ENCODE peak calls at places on chromosome 13, in nine cellular contexts. E is small intestine, F is HFF-Myc, Q is aorta, R is astrocyte of the cerebellum, M is fibroblast of pulmonary artery, T is IMR-90, K is astrocyte of the spinal cord, L is K562. N is an unnamed sample.

GRCh38 chr13:84570831-84571230 is 688.6 kb upstream of the SLITRK1 start:
- DNase-seq in E (no peak), F (no peak), Q (no peak), R (no peak), M (no peak), T (peak), K (no peak), L (no peak), N (peak)

GRCh38 chr13:113036401-113036800 is 67.4 kb downstream of the MCF2L start:
- DNase-seq in E (no peak), F (no peak), Q (peak), R (no peak), M (no peak), T (no peak), K (no peak), L (no peak), N (no peak)

GRCh38 chr13:40401911-40402776 is 264.3 kb downstream of the FOXO1 start:
- DNase-seq in E (peak), F (peak), Q (peak), R (peak), M (peak), T (peak), K (peak), L (peak), N (peak)

GRCh38 chr13:31556376-31556775 is 182.9 kb upstream of the RXFP2 start:
- DNase-seq in E (no peak), F (peak), Q (no peak), R (no peak), M (peak), T (peak), K (peak), L (no peak), N (peak)

GRCh38 chr13:38226496-38226895 is 123.2 kb upstream of the UFM1 start:
- DNase-seq in E (no peak), F (no peak), Q (no peak), R (no peak), M (no peak), T (no peak), K (no peak), L (no peak), N (no peak)

GRCh38 chr13:106446011-106446410 is 89.5 kb downstream of the EFNB2 start:
- DNase-seq in E (no peak), F (no peak), Q (no peak), R (peak), M (peak), T (peak), K (peak), L (no peak), N (peak)

GRCh38 chr13:92175330-92175729 is 776.9 kb downstream of the GPC5 start:
- DNase-seq in E (peak), F (no peak), Q (no peak), R (peak), M (peak), T (peak), K (peak), L (peak), N (peak)

GRCh38 chr13:59061621-59062020 is 1102.1 kb downstream of the DIAPH3 start:
- DNase-seq in E (no peak), F (no peak), Q (no peak), R (no peak), M (no peak), T (no peak), K (no peak), L (no peak), N (no peak)

GRCh38 chr13:107043016-107043957 is 475.4 kb upstream of the ARGLU1 start:
- DNase-seq in E (peak), F (no peak), Q (peak), R (peak), M (no peak), T (peak), K (peak), L (no peak), N (no peak)

GRCh38 chr13:75365724-75366173 is 116.2 kb downstream of the TBC1D4 start:
- DNase-seq in E (no peak), F (no peak), Q (no peak), R (no peak), M (peak), T (peak), K (peak), L (no peak), N (peak)

GRCh38 chr13:40445557-40445990 is 220.9 kb downstream of the FOXO1 start:
- DNase-seq in E (no peak), F (no peak), Q (peak), R (peak), M (peak), T (no peak), K (peak), L (no peak), N (no peak)

GRCh38 chr13:40664100-40665060 is 2.1 kb downstream of the FOXO1 start:
- DNase-seq in E (peak), F (no peak), Q (peak), R (no peak), M (peak), T (no peak), K (peak), L (peak), N (no peak)

GRCh38 chr13:26759156-26759906 is 1.3 kb downstream of the GPR12 start:
- DNase-seq in E (no peak), F (no peak), Q (no peak), R (no peak), M (no peak), T (no peak), K (peak), L (no peak), N (no peak)

GRCh38 chr13:51041126-51041525 is 69.9 kb downstream of the C13orf42 start:
- DNase-seq in E (no peak), F (no peak), Q (no peak), R (no peak), M (no peak), T (no peak), K (no peak), L (no peak), N (no peak)

GRCh38 chr13:85693889-85694511 is 105.2 kb downstream of the SLITRK6 start:
- DNase-seq in E (no peak), F (peak), Q (no peak), R (no peak), M (no peak), T (peak), K (no peak), L (no peak), N (peak)

GRCh38 chr13:114279770-114280169 is 1.6 kb upstream of the UPF3A start:
- DNase-seq in E (no peak), F (no peak), Q (no peak), R (no peak), M (no peak), T (no peak), K (no peak), L (no peak), N (no peak)

GRCh38 chr13:68261105-68261504 is 1031.0 kb upstream of the PCDH9 start:
- DNase-seq in E (no peak), F (no peak), Q (no peak), R (no peak), M (no peak), T (no peak), K (no peak), L (no peak), N (no peak)

GRCh38 chr13:67204731-67205130 is 25.4 kb downstream of the PCDH9 start:
- DNase-seq in E (no peak), F (no peak), Q (no peak), R (no peak), M (no peak), T (no peak), K (no peak), L (no peak), N (no peak)

GRCh38 chr13:111474136-111475002 is 153.9 kb downstream of the TEX29 start:
- DNase-seq in E (peak), F (peak), Q (no peak), R (peak), M (peak), T (peak), K (peak), L (peak), N (no peak)

GRCh38 chr13:33224686-33225085 is 60.9 kb downstream of the STARD13 start:
- DNase-seq in E (no peak), F (no peak), Q (no peak), R (peak), M (peak), T (peak), K (peak), L (no peak), N (no peak)

GRCh38 chr13:106905380-106906259 is 337.7 kb upstream of the ARGLU1 start:
- DNase-seq in E (no peak), F (no peak), Q (no peak), R (no peak), M (peak), T (no peak), K (no peak), L (no peak), N (no peak)

GRCh38 chr13:36548129-36548528 is 115.8 kb downstream of the CCNA1 start:
- DNase-seq in E (no peak), F (no peak), Q (no peak), R (no peak), M (no peak), T (no peak), K (no peak), L (no peak), N (no peak)

GRCh38 chr13:112250788-112251445 is 125.2 kb upstream of the SPACA7 start:
- DNase-seq in E (no peak), F (no peak), Q (no peak), R (no peak), M (no peak), T (no peak), K (no peak), L (no peak), N (no peak)

GRCh38 chr13:52405767-52406494 is at the start of gene THSD1:
- DNase-seq in E (no peak), F (peak), Q (peak), R (no peak), M (peak), T (peak), K (peak), L (no peak), N (no peak)

GRCh38 chr13:101579291-101579802 is 126.9 kb downstream of the ITGBL1 start:
- DNase-seq in E (no peak), F (no peak), Q (no peak), R (peak), M (peak), T (peak), K (peak), L (no peak), N (no peak)

GRCh38 chr13:85498774-85499173 is 300.4 kb downstream of the SLITRK6 start:
- DNase-seq in E (no peak), F (no peak), Q (no peak), R (no peak), M (no peak), T (no peak), K (no peak), L (no peak), N (no peak)

GRCh38 chr13:31394491-31394890 is 194.7 kb downstream of the B3GLCT start:
- DNase-seq in E (no peak), F (peak), Q (no peak), R (peak), M (no peak), T (no peak), K (peak), L (no peak), N (no peak)

GRCh38 chr13:90416519-90416918 is 931.0 kb upstream of the MIR17HG start:
- DNase-seq in E (no peak), F (peak), Q (no peak), R (no peak), M (peak), T (peak), K (peak), L (no peak), N (peak)

GRCh38 chr13:100394005-100394695 is 194.4 kb downstream of the GGACT start:
- DNase-seq in E (no peak), F (peak), Q (no peak), R (peak), M (peak), T (peak), K (peak), L (no peak), N (peak)

GRCh38 chr13:98014766-98015165 is 61.3 kb downstream of the IPO5 start:
- DNase-seq in E (no peak), F (no peak), Q (no peak), R (no peak), M (peak), T (peak), K (peak), L (no peak), N (peak)

GRCh38 chr13:30776661-30777060 is 41.3 kb downstream of the ALOX5AP start:
- DNase-seq in E (no peak), F (no peak), Q (no peak), R (no peak), M (no peak), T (no peak), K (no peak), L (no peak), N (no peak)

DNA sequence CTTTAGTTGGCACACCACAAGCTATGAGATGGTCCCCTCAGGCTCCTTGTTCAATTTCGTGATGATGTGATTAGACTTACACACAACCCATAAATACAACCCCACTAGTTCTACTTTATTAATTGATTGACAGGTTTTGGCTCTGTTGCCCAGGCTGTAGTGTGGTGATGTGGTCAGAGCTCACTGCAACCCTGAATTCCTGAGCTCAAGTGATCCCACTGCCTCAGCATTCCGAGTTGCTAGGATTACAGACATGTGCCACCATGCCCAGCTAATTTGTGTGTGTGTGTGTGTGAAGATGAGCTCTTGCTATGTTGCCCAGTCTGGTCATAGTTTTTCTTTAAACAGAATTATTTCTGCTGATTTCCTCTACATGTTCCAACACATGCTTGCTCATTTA is 17.5 kb upstream of the HTR2A start:
- DNase-seq in E (no peak), F (no peak), Q (no peak), R (no peak), M (no peak), T (no peak), K (no peak), L (no peak), N (no peak)
- H3K4me3 ChIP-seq in E (no peak), F (no peak), Q (no peak), R (no peak), M (no peak), T (no peak), K (no peak), L (no peak), N (no peak)

DNA sequence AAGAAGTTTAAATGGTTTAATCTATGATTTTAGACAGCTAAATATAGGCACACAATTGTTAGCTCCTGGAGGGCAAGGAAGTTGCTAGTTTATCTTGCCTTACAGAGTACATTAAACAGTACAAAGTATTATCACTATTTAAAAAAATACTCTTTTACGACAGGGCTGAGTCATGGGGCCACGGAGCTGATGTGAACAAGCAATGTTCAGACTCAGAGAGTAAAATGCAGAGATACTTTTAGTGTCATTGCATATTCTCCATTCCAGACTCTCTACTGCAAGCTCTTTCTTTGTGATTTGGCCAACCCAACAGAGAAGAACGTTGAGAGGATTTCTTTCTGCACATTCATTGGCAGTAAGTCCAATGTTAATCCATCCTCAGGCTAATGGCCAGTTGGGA is 352.4 kb downstream of the SPRY2 start:
- DNase-seq in E (peak), F (peak), Q (no peak), R (no peak), M (peak), T (peak), K (peak), L (no peak), N (peak)
- H3K4me3 ChIP-seq in E (no peak), F (no peak), Q (no peak), R (no peak), M (no peak), T (no peak), K (no peak), L (no peak), N (no peak)

GRCh38 chr13:77860621-77861020 is 58.0 kb downstream of the EDNRB start:
- DNase-seq in E (no peak), F (no peak), Q (no peak), R (peak), M (peak), T (peak), K (peak), L (no peak), N (peak)

GRCh38 chr13:77861716-77862115 is 56.9 kb downstream of the EDNRB start:
- DNase-seq in E (no peak), F (no peak), Q (no peak), R (no peak), M (peak), T (no peak), K (no peak), L (no peak), N (no peak)

GRCh38 chr13:77859450-77859849 is 59.2 kb downstream of the EDNRB start:
- DNase-seq in E (no peak), F (no peak), Q (no peak), R (no peak), M (peak), T (peak), K (no peak), L (no peak), N (peak)

GRCh38 chr13:77865588-77865987 is 53.0 kb downstream of the EDNRB start:
- DNase-seq in E (no peak), F (no peak), Q (no peak), R (no peak), M (no peak), T (no peak), K (no peak), L (no peak), N (no peak)

GRCh38 chr13:77863037-77863630 is 55.5 kb downstream of the EDNRB start:
- DNase-seq in E (no peak), F (no peak), Q (no peak), R (no peak), M (no peak), T (no peak), K (no peak), L (no peak), N (no peak)
- H3K4me3 ChIP-seq in E (no peak), F (no peak), Q (no peak), R (no peak), M (no peak), T (no peak), K (no peak), L (no peak), N (no peak)

DNA sequence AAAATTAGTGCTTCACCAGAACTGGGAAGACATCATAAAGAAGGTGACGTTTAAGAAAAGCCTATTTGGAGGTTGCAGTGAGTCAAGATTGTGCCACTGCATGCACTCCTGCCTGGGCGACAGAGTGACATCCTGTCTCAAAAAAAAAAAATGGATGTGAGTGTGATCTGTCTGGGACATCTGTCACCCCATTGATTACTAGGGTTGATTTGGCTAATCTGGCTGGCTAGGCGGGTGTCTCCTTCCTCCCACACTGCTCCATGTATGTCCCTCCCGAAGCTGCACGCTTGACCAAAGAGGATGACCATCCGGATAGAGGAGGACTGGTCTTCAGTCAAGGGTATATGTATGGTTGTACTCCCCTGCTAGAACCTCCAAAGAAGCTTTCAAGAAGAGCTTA is 2.6 kb downstream of the GTF2F2 start:
- DNase-seq in E (no peak), F (no peak), Q (no peak), R (no peak), M (no peak), T (no peak), K (no peak), L (peak), N (no peak)
- H3K4me3 ChIP-seq in E (no peak), F (no peak), Q (no peak), R (no peak), M (no peak), T (no peak), K (no peak), L (no peak), N (no peak)

DNA sequence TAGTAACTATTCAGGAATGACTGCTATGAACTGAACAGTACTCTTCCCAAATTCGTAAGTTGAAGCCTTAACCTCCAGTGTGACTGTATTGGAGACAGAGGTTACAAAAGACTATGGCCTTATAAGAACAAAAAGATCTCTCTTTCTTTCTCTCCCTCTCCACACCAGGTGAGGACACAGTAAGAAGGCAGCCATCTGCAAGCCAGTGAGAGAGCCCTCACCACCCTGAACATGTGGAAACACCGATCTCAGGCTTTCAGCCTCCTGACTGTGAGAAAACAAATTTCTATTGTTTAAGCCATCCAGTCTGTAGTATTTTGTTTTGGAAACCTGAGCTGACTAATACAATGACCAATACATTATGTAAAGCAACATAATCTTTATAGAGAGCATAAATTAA is 888.9 kb downstream of the SLITRK1 start:
- DNase-seq in E (no peak), F (no peak), Q (no peak), R (no peak), M (no peak), T (no peak), K (no peak), L (no peak), N (no peak)
- H3K4me3 ChIP-seq in E (no peak), F (no peak), Q (no peak), R (no peak), M (no peak), T (no peak), K (no peak), L (no peak), N (no peak)

GRCh38 chr13:109869312-109870237 is 83.2 kb upstream of the IRS2 start:
- DNase-seq in E (peak), F (peak), Q (peak), R (no peak), M (peak), T (peak), K (peak), L (no peak), N (peak)

GRCh38 chr13:109872864-109873263 is 86.5 kb upstream of the IRS2 start:
- DNase-seq in E (no peak), F (no peak), Q (no peak), R (no peak), M (no peak), T (no peak), K (no peak), L (no peak), N (no peak)

GRCh38 chr13:109868583-109869311 is 82.4 kb upstream of the IRS2 start:
- DNase-seq in E (peak), F (no peak), Q (no peak), R (no peak), M (peak), T (peak), K (no peak), L (no peak), N (no peak)

GRCh38 chr13:109871018-109871370 is 84.6 kb upstream of the IRS2 start:
- DNase-seq in E (no peak), F (no peak), Q (no peak), R (no peak), M (peak), T (peak), K (peak), L (no peak), N (no peak)

DNA sequence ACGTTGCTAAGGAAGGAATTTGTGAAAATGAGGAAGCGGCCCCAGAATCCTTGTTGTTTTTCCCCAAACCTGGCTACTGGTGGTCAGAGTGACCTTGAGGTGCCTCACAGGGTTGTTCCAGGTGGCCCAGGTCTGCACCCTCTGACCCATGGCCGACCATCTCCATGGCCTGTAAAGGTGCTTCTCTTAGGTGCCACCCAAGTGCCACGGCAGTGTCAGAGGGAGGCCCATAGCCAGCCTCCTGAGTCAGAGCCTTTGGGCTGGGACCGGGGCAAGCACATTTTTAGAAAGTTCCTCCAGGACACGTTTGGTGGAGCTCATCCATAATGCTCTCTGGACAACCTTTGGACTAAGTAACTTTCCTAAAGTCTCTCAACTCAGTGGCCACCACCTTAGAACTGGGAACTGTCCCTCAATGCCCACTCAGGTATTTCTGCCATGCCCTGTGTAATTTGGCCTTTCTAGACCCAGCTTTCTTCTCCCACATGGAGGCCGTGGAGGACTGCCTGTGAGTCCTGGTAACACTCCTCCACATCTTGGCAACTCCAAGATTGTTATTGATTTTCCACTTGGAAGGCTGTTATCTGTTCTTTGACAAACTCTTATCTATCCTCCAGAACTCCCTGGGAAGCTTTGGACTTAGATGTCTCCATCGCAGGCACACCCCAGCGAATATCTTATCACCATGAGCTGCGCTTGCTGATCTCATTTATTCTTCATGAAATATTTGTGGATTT is 84.1 kb upstream of the IRS2 start:
- DNase-seq in E (peak), F (no peak), Q (no peak), R (no peak), M (no peak), T (no peak), K (no peak), L (no peak), N (no peak)
- H3K4me3 ChIP-seq in E (no peak), F (no peak), Q (no peak), R (no peak), M (peak), T (no peak), K (peak), L (no peak), N (no peak)

GRCh38 chr13:71864981-71865857 is 1.8 kb downstream of the DACH1 start:
- DNase-seq in E (peak), F (no peak), Q (peak), R (no peak), M (no peak), T (no peak), K (peak), L (no peak), N (no peak)
- H3K4me3 ChIP-seq in E (peak), F (peak), Q (no peak), R (peak), M (peak), T (peak), K (peak), L (no peak), N (peak)

N was measured in skeletal muscle cell.